ENCODE peak calls at places on chromosomes 5 and 9, in eight cellular contexts. F is central memory CD4-positive, alpha-beta T cell; U is mucosa of descending colon; I is ELR; L is EL; B is adipocyte; H is stimulated activated CD8-positive, alpha-beta memory T cell treated with anti-CD3 and anti-CD28 coated beads, Interleukin-12 subunit alpha, Interleukin-12 subunit beta, amount 100 ng/mL, for 1 hour; K is NCI-H748 treated with DMSO at 0.1 percent for 48 hours. O is an unnamed sample.
A peak's percentile ranks its signal among the peaks of the same experiment; 100 is the strongest.

GRCh38 chr9:124352616-124353015 is 62.6 kb downstream of the PSMB7 start:
- DNase-seq in F (no peak), U (no peak), I (no peak), L (no peak), B (no peak), H (no peak), K (no peak), O (peak; percentile 29)

GRCh38 chr9:127567898-127568617 is 44.0 kb upstream of the STXBP1 start:
- DNase-seq in F (no peak), U (peak; percentile 41), I (no peak), L (no peak), B (peak; percentile 51), H (no peak), K (no peak), O (no peak)

GRCh38 chr9:86939896-86940295 is 7.4 kb downstream of the GAS1 start:
- DNase-seq in F (no peak), U (no peak), I (no peak), L (no peak), B (no peak), H (no peak), K (no peak), O (no peak)

GRCh38 chr9:82466616-82467251 is 478.2 kb downstream of the SPATA31D1 start:
- DNase-seq in F (no peak), U (peak; percentile 23), I (no peak), L (no peak), B (no peak), H (no peak), K (peak; percentile 3), O (peak; percentile 4)

GRCh38 chr5:179914032-179914755 is 6.5 kb upstream of the TBC1D9B start:
- DNase-seq in F (no peak), U (peak; percentile 60), I (peak; percentile 52), L (peak; percentile 66), B (peak; percentile 15), H (no peak), K (no peak), O (peak; percentile 53)

GRCh38 chr5:10559151-10559550 is 4.7 kb upstream of the ANKRD33B start:
- DNase-seq in F (no peak), U (no peak), I (no peak), L (no peak), B (no peak), H (no peak), K (no peak), O (no peak)

GRCh38 chr9:113621309-113621791 is 157.8 kb downstream of the RGS3 start:
- DNase-seq in F (no peak), U (peak; percentile 17), I (peak; percentile 97), L (peak; percentile 97), B (peak; percentile 92), H (no peak), K (no peak), O (peak; percentile 93)

GRCh38 chr5:150642567-150642927 is 2.1 kb downstream of the SYNPO start:
- DNase-seq in F (no peak), U (peak; percentile 53), I (peak; percentile 95), L (peak; percentile 95), B (peak; percentile 90), H (no peak), K (no peak), O (peak; percentile 88)

GRCh38 chr5:84113246-84114118 is 271.2 kb downstream of the EDIL3 start:
- DNase-seq in F (no peak), U (no peak), I (peak; percentile 12), L (peak; percentile 1), B (no peak), H (no peak), K (peak; percentile 98), O (peak; percentile 22)

GRCh38 chr5:109399092-109399759 is 10.5 kb downstream of the PJA2 start:
- DNase-seq in F (no peak), U (no peak), I (no peak), L (no peak), B (no peak), H (no peak), K (no peak), O (peak; percentile 54)

GRCh38 chr9:109426621-109427402 is 71.3 kb downstream of the PTPN3 start:
- DNase-seq in F (no peak), U (no peak), I (no peak), L (no peak), B (no peak), H (no peak), K (no peak), O (no peak)

O was measured in IMR-90.